ENCODE peak calls at places on chromosomes 13 and 19, in ten cellular contexts. A is activated CD4-positive, alpha-beta T cell treated with anti-CD3 and anti-CD28 coated beads, Interleukin-2, amount 50 U/mL, for 1 hour; J is fibroblast of lung; Z is iPS-NIHi11; L is GM06990; I is B cell; F is fibroblast of mammary gland; D is GM04504; C is A549; M is WERI-Rb-1. K is an unnamed sample.
A peak's percentile ranks its signal among the peaks of the same experiment; 100 is the strongest.

GRCh38 chr13:102679449-102680132 is 15.3 kb downstream of the METTL21C start:
- DNase-seq in A (no peak), J (no peak), Z (no peak), L (no peak), I (no peak), F (no peak), D (no peak), C (no peak), M (no peak), K (no peak)

GRCh38 chr13:103656329-103656728 is 590.1 kb upstream of the SLC10A2 start:
- DNase-seq in A (no peak), J (no peak), Z (no peak), L (no peak), I (no peak), F (no peak), D (no peak), C (no peak), M (no peak), K (no peak)

GRCh38 chr13:86051134-86052103 is 252.2 kb upstream of the SLITRK6 start:
- DNase-seq in A (no peak), J (no peak), Z (no peak), L (no peak), I (no peak), F (no peak), D (no peak), C (peak; percentile 30), M (no peak), K (no peak)

GRCh38 chr13:109652536-109652935 is 133.8 kb downstream of the IRS2 start:
- DNase-seq in A (no peak), J (no peak), Z (no peak), L (no peak), I (no peak), F (peak; percentile 24), D (no peak), C (no peak), M (no peak), K (no peak)

GRCh38 chr13:69857188-69857821 is 250.3 kb upstream of the ATXN8OS start:
- DNase-seq in A (no peak), J (peak; percentile 49), Z (peak; percentile 24), L (peak; percentile 8), I (no peak), F (peak; percentile 35), D (no peak), C (peak; percentile 50), M (no peak), K (no peak)

GRCh38 chr13:30847697-30848307 is 58.3 kb upstream of the MEDAG start:
- DNase-seq in A (no peak), J (peak; percentile 100), Z (no peak), L (no peak), I (no peak), F (peak; percentile 100), D (peak; percentile 99), C (no peak), M (no peak), K (no peak)

GRCh38 chr13:112828082-112828699 is 138.4 kb downstream of the ATP11A start:
- DNase-seq in A (no peak), J (no peak), Z (no peak), L (no peak), I (no peak), F (no peak), D (no peak), C (no peak), M (no peak), K (no peak)

GRCh38 chr13:57633141-57633949 is 1.8 kb downstream of the PCDH17 start:
- DNase-seq in A (no peak), J (peak; percentile 30), Z (peak; percentile 76), L (no peak), I (peak; percentile 16), F (no peak), D (no peak), C (no peak), M (no peak), K (no peak)

GRCh38 chr13:44906230-44906629 is 83.0 kb downstream of the NUFIP1 start:
- DNase-seq in A (no peak), J (no peak), Z (no peak), L (no peak), I (no peak), F (peak; percentile 6), D (no peak), C (no peak), M (no peak), K (no peak)

GRCh38 chr19:44891016-44891882 is at the start of gene TOMM40:
- DNase-seq in A (no peak), J (no peak), Z (peak; percentile 98), L (no peak), I (peak; percentile 99), F (no peak), D (peak; percentile 99), C (peak; percentile 100), M (peak; percentile 35), K (no peak)

GRCh38 chr13:82758056-82758455 is 1124.2 kb downstream of the SLITRK1 start:
- DNase-seq in A (no peak), J (no peak), Z (peak; percentile 55), L (no peak), I (no peak), F (peak; percentile 53), D (no peak), C (peak; percentile 14), M (peak; percentile 22), K (peak; percentile 44)

GRCh38 chr19:29620931-29621351 is 14.9 kb downstream of the POP4 start:
- DNase-seq in A (no peak), J (no peak), Z (no peak), L (no peak), I (no peak), F (no peak), D (no peak), C (no peak), M (no peak), K (no peak)

GRCh38 chr19:42280761-42281174 is 11.7 kb downstream of the CIC start:
- DNase-seq in A (no peak), J (no peak), Z (no peak), L (no peak), I (no peak), F (peak; percentile 47), D (no peak), C (no peak), M (no peak), K (no peak)

GRCh38 chr13:84962849-84963248 is 836.4 kb downstream of the SLITRK6 start:
- DNase-seq in A (no peak), J (no peak), Z (no peak), L (no peak), I (no peak), F (no peak), D (no peak), C (no peak), M (no peak), K (no peak)

K was measured in HuH-7.